ENCODE peak calls at places on chromosomes 5 and 9, in five cellular contexts. X, B, N, L and C are unnamed samples.

GRCh38 chr9:17018001-17018491 is 116.8 kb upstream of the CNTLN start:
- DNase-seq in X (peak; percentile 75), B (peak; percentile 94), N (peak; percentile 27), L (no peak), C (peak; percentile 76)

GRCh38 chr9:35198191-35198590 is 36.4 kb downstream of the UNC13B start:
- DNase-seq in X (no peak), B (no peak), N (no peak), L (no peak), C (no peak)

GRCh38 chr5:80763211-80763610 is 108.4 kb upstream of the DHFR start:
- DNase-seq in X (no peak), B (no peak), N (no peak), L (no peak), C (no peak)

GRCh38 chr9:125361837-125362531 is 100.4 kb downstream of the GAPVD1 start:
- DNase-seq in X (peak; percentile 17), B (peak; percentile 41), N (no peak), L (no peak), C (no peak)

GRCh38 chr5:147893820-147894219 is 12.5 kb downstream of the C5orf46 start:
- DNase-seq in X (no peak), B (no peak), N (no peak), L (no peak), C (no peak)

GRCh38 chr9:69155341-69156030 is 18.6 kb upstream of the TJP2 start:
- DNase-seq in X (no peak), B (no peak), N (no peak), L (no peak), C (no peak)

GRCh38 chr9:131892890-131893289 is 153.0 kb upstream of the RAPGEF1 start:
- DNase-seq in X (no peak), B (no peak), N (no peak), L (no peak), C (no peak)

GRCh38 chr5:59722875-59723274 is 170.7 kb downstream of the PDE4D start:
- DNase-seq in X (peak; percentile 24), B (peak; percentile 73), N (no peak), L (no peak), C (no peak)

GRCh38 chr5:127312131-127312530 is 21.5 kb downstream of the MEGF10 start:
- DNase-seq in X (no peak), B (no peak), N (no peak), L (no peak), C (no peak)

GRCh38 chr5:107560377-107560776 is 110.4 kb downstream of the EFNA5 start:
- DNase-seq in X (no peak), B (no peak), N (no peak), L (no peak), C (no peak)

GRCh38 chr9:76759726-76760125 is 4.5 kb upstream of the PCA3 start:
- DNase-seq in X (no peak), B (peak; percentile 11), N (no peak), L (peak; percentile 34), C (no peak)

GRCh38 chr9:89562186-89562814 is 42.5 kb upstream of the GADD45G start:
- DNase-seq in X (no peak), B (no peak), N (no peak), L (no peak), C (no peak)

GRCh38 chr9:82369251-82369945 is 380.8 kb downstream of the SPATA31D1 start:
- DNase-seq in X (no peak), B (no peak), N (no peak), L (no peak), C (no peak)

GRCh38 chr5:68068204-68068603 is 147.4 kb upstream of the PIK3R1 start:
- DNase-seq in X (peak; percentile 17), B (peak; percentile 79), N (no peak), L (no peak), C (no peak)

GRCh38 chr9:113608082-113608685 is 144.7 kb downstream of the RGS3 start:
- DNase-seq in X (no peak), B (peak; percentile 40), N (no peak), L (no peak), C (no peak)

DNA sequence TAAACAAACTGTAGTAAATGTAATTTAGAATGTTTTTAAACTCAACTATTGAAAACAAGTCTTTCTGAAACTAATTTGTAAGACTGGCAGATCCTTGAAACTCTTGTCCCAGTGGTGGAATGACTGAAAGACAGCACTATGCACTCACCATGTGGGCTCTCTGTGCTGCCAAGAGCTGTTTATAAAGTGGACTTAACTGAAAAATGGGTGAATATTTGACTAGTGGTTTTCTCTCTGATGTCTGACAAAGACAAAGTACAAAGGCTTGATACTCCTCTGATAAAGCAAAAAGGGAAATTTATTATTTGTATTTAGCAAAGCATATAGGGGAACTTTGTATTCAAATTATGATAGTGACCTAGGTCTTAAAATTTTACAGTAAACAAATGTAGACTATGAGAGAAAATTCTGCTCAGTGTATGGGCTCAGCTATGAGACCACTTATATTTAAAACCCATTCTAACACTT is 635.4 kb downstream of the NR2F1-AS1 start:
- DNase-seq in X (peak; percentile 28), B (peak; percentile 50), N (no peak), L (no peak), C (no peak)
- TF ChIP-seq CTCF in X (no peak), B (no peak), N (no peak), L (no peak), C (no peak)

GRCh38 chr9:133473743-133474142 is 5.2 kb downstream of the SLC2A6 start:
- DNase-seq in X (no peak), B (no peak), N (no peak), L (no peak), C (no peak)

GRCh38 chr9:133476036-133476435 is 2.9 kb downstream of the SLC2A6 start:
- DNase-seq in X (no peak), B (no peak), N (no peak), L (no peak), C (no peak)

GRCh38 chr9:133475292-133475941 is 3.5 kb downstream of the SLC2A6 start:
- DNase-seq in X (no peak), B (no peak), N (no peak), L (no peak), C (no peak)

GRCh38 chr9:133474215-133474614 is 4.7 kb downstream of the SLC2A6 start:
- DNase-seq in X (no peak), B (no peak), N (no peak), L (no peak), C (no peak)

DNA sequence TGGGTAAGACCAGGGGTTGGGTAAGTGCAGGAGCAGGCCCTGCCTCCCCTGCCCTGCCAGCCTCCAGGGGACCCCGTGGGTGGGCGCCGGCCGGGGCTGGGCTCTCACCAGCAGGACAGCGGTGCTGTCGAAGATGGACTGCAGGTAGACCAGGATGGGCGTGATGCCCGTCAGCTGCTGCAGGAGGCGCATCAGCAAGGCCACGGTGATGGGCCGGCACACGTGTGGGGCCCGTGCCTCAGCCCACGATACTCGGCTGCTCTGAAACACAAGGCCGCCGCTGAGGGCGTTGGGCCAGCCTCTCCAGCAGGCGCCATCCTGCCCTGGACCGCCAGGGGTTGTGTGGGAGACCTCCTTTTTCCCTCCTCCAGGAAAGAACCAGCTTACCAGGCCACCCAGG is 4.0 kb downstream of the SLC2A6 start:
- DNase-seq in X (no peak), B (no peak), N (no peak), L (no peak), C (no peak)
- TF ChIP-seq CTCF in X (no peak), B (no peak), N (no peak), L (no peak), C (no peak)

DNA sequence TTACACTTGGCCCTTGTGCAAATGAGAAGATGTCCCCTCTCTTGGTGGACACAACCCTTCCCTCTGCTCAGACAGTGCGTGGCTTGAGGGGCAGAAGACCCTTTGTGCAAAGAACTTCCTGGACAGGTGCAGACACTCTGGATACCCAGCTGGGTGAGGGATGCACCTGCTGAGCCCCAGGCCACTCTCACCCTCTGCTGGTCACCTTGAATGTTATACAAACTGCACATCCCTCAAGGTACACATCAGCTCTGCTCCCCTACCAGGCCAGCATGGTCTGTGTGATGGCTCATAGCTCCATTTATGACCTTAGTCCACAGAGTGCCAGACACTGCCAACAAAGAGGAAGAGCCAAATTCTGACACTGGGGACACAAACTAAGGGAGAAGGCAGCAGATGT is 3.1 kb upstream of the DIRAS2 start:
- DNase-seq in X (no peak), B (no peak), N (no peak), L (no peak), C (no peak)
- TF ChIP-seq CTCF in X (no peak), B (no peak), N (no peak), L (no peak), C (no peak)

DNA sequence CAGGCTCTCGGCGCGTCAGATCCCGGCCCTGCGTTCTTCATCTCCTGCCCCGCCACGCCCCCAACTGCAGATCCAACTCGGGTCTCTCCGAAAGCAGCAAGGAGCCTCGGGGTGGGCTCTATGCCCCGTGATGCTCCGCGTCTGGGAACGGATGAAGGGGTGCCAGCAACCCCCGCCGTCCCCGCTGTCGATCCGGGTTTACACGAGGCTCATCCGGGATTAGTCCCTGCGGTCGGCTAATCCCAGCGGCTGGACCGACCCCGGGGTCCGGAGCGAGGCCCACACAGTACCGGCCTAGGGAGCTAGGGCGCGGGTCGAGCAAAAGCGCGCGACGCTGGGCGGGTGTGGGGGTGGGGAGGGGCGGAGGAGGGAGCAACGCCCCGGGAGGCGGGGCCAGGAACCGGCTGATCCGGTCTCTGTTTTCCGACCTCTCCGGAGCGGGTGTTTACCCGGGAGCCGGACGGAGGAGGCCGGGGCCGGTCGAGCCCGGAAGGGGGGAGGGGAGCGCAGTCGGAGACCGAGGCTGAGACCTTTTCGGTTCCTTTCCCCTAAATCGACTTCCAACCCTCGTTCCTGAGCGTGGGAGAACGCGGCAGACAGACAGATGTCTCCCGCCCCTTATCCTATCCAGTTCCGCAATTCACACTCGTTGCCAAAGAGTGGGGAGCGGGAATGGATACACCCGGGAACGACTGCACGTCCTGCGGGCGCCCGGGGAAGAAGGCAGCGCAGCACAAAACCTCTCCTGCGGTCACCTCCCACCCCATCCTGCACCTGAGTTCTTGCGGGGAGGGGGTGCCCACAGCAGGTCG is 28.6 kb downstream of the PCDH1 start:
- DNase-seq in X (peak; percentile 51), B (peak; percentile 85), N (peak; percentile 90), L (peak; percentile 66), C (no peak)
- TF ChIP-seq CTCF in X (no peak), B (no peak), N (no peak), L (no peak), C (no peak)

DNA sequence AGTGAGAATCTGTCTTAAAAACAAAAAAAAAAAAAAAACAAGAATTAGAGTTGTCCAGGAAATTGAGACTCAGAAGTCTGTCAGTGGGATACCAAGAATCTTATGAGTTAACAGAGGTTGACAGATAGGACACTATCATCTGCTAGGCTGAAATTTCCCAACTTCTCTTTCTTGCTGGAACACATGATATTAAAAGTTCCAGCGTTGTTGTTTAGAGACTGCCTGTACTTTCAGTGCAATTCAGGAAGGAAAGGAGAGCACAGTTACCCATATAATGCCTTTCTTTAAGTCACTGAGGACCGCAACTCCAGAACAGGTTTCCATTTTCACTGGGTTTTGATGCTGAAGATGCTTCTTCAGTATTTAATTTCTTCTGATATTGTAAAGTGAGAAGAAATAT is 13.5 kb downstream of the TRPM6 start:
- DNase-seq in X (no peak), B (no peak), N (no peak), L (no peak), C (no peak)
- TF ChIP-seq CTCF in X (no peak), B (no peak), N (no peak), L (no peak), C (no peak)